ENCODE peak calls at places on chromosomes 2 and 18, in four cellular contexts. Q is MM.1S, W is mesenchymal stem cell, L is H9. T is an unnamed sample.

GRCh38 chr2:169131587-169132512 is 62.5 kb downstream of the DHRS9 start:
- DNase-seq in Q (peak; percentile 53), W (peak; percentile 53), L (no peak), T (peak; percentile 78)

GRCh38 chr2:9217838-9218770 is 11.5 kb downstream of the ASAP2 start:
- DNase-seq in Q (no peak), W (peak; percentile 46), L (peak; percentile 63), T (no peak)

GRCh38 chr18:13576598-13576997 is 149.8 kb downstream of the FAM210A start:
- DNase-seq in Q (no peak), W (no peak), L (no peak), T (no peak)

GRCh38 chr2:219475697-219476604 is 22.7 kb upstream of the GMPPA start:
- DNase-seq in Q (peak; percentile 48), W (peak; percentile 56), L (peak; percentile 88), T (peak; percentile 85)

GRCh38 chr18:55319517-55319905 is 268.5 kb downstream of the TCF4 start:
- DNase-seq in Q (no peak), W (no peak), L (no peak), T (peak; percentile 54)

GRCh38 chr2:36322108-36322507 is 33.5 kb upstream of the CRIM1 start:
- DNase-seq in Q (no peak), W (peak; percentile 55), L (peak; percentile 36), T (no peak)

GRCh38 chr2:226023383-226023782 is 623.9 kb downstream of the NYAP2 start:
- DNase-seq in Q (no peak), W (no peak), L (peak; percentile 63), T (no peak)

GRCh38 chr2:72155737-72156136 is 8.1 kb upstream of the CYP26B1 start:
- DNase-seq in Q (no peak), W (no peak), L (no peak), T (no peak)

GRCh38 chr2:176137249-176137573 is 7.7 kb downstream of the HOXD8 start:
- DNase-seq in Q (peak; percentile 77), W (no peak), L (no peak), T (no peak)

GRCh38 chr18:57110295-57110694 is 36.6 kb upstream of the BOD1L2 start:
- DNase-seq in Q (no peak), W (no peak), L (no peak), T (no peak)

GRCh38 chr2:177577075-177577474 is 184.5 kb downstream of the AGPS start:
- DNase-seq in Q (no peak), W (no peak), L (no peak), T (no peak)

GRCh38 chr2:199118701-199119241 is 339.0 kb downstream of the SATB2 start:
- DNase-seq in Q (no peak), W (no peak), L (no peak), T (no peak)

GRCh38 chr2:16109368-16109820 is 169.0 kb downstream of the MYCN start:
- DNase-seq in Q (no peak), W (no peak), L (no peak), T (no peak)

GRCh38 chr2:16107246-16107645 is 166.9 kb downstream of the MYCN start:
- DNase-seq in Q (no peak), W (no peak), L (no peak), T (no peak)

GRCh38 chr2:16111838-16112210 is 171.5 kb downstream of the MYCN start:
- DNase-seq in Q (no peak), W (no peak), L (no peak), T (no peak)

GRCh38 chr2:16112251-16112971 is 172.1 kb downstream of the MYCN start:
- DNase-seq in Q (no peak), W (no peak), L (no peak), T (no peak)

GRCh38 chr2:16109821-16110310 is 169.5 kb downstream of the MYCN start:
- DNase-seq in Q (no peak), W (no peak), L (no peak), T (no peak)
- H2AFZ ChIP-seq in Q (no peak overlapping the region), W (no peak overlapping the region), L (no peak overlapping the region), T (no peak overlapping the region)

DNA sequence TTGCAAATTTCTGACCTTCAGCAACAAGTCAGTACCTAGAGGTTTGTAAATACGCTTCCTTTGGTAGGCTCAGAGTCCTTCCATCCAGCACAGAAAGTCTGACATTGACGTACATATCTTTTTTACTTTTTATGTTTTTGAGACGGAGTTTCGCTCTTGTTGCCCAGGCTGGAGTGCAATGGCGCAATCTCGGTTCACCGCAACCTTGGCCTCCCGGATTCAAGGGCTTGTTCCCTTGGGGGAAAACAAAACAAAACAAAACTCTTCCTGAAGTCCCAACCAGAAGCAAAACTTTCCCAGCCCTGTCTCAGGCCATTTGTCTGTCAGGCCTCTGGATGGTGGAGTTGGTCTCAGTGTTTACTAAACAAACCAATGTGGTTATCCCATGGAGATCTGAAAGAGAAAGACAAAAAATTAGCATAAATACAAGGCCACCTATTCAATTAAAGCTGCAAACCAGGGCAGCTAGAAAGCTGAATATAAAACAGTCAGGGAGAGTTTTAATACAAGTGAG is 29.6 kb upstream of the ATL2 start:
- DNase-seq in Q (no peak), W (peak; percentile 96), L (no peak), T (no peak)
- H2AFZ ChIP-seq in Q (no peak overlapping the region), W (no peak overlapping the region), L (no peak overlapping the region), T (peak overlapping the region; percentile 52)

GRCh38 chr18:31723998-31724711 is 36.5 kb downstream of the SLC25A52 start:
- DNase-seq in Q (no peak), W (no peak), L (no peak), T (no peak)
- H2AFZ ChIP-seq in Q (no peak overlapping the region), W (no peak overlapping the region), L (no peak overlapping the region), T (no peak overlapping the region)

GRCh38 chr2:206423147-206423546 is 20.2 kb upstream of the ADAM23 start:
- DNase-seq in Q (no peak), W (peak; percentile 45), L (peak; percentile 54), T (peak; percentile 71)
- H2AFZ ChIP-seq in Q (no peak overlapping the region), W (no peak overlapping the region), L (no peak overlapping the region), T (no peak overlapping the region)

GRCh38 chr2:203394519-203395227 is 66.5 kb downstream of the ABI2 start:
- DNase-seq in Q (no peak), W (no peak), L (peak; percentile 33), T (no peak)
- H2AFZ ChIP-seq in Q (no peak overlapping the region), W (no peak overlapping the region), L (no peak overlapping the region), T (no peak overlapping the region)

DNA sequence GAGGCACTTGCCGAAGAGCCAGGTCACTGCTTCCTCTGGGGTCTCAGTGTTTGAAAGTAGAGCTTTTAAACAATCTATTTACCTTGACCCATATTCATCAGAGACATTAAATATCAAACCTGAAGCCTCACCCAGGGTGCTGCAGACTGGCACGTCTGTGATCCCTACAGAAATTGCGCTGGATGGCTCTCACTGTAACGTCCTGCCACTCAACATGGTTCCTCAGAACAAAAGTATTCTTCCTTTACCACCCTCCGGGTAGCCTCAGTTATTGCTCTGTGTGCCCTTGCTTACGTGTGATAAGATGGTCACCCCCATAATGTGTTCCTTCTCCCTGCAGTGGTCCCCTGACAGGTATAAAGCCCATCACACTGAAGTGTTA is 87.1 kb downstream of the METTL8 start:
- DNase-seq in Q (no peak), W (no peak), L (no peak), T (no peak)
- H2AFZ ChIP-seq in Q (peak overlapping the region; percentile 16), W (no peak overlapping the region), L (no peak overlapping the region), T (no peak overlapping the region)

DNA sequence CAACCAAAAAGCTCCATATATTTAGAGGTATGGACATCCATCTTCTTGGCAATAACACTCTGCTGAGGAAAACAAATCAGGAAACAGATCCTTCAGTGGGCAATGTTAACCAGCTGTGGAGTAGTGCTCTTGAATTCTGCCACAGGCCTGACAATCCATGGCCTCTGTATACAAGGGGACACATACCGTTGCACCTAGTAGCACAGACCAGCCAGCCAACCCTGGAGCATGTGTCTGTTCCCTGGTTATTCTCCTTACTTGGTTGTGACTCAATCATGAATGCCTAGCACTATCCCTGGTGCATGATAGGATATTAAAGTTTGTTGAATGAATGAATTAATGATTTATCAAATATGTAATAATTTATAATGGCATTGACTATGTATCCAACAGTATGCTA is 261.4 kb upstream of the MGAT5 start:
- DNase-seq in Q (no peak), W (no peak), L (no peak), T (no peak)
- H2AFZ ChIP-seq in Q (no peak overlapping the region), W (no peak overlapping the region), L (no peak overlapping the region), T (no peak overlapping the region)

GRCh38 chr2:192741889-192742288 is 547.2 kb upstream of the TMEFF2 start:
- DNase-seq in Q (no peak), W (peak; percentile 1), L (no peak), T (no peak)
- H2AFZ ChIP-seq in Q (no peak overlapping the region), W (no peak overlapping the region), L (peak overlapping the region; percentile 69), T (no peak overlapping the region)

GRCh38 chr2:102512161-102512560 is 39.1 kb downstream of the SLC9A4 start:
- DNase-seq in Q (no peak), W (no peak), L (no peak), T (no peak)
- H2AFZ ChIP-seq in Q (no peak overlapping the region), W (no peak overlapping the region), L (no peak overlapping the region), T (no peak overlapping the region)